ENCODE peak calls at places on chromosomes 12 and 14, in four cellular contexts. W, L, K and C are unnamed samples.

GRCh38 chr12:9244894-9245293 is 36.7 kb upstream of the PZP start:
- DNase-seq in L (peak), K (peak), W (no peak), C (no peak)

GRCh38 chr14:92646952-92647461 is 101.4 kb downstream of the LGMN start:
- DNase-seq in W (no peak), L (no peak), K (no peak), C (no peak)

GRCh38 chr14:77208266-77208978 is 26.8 kb downstream of the TMEM63C start:
- DNase-seq in L (no peak), K (peak), W (peak), C (peak)

GRCh38 chr12:103495783-103496456 is at the start of gene C12orf42:
- DNase-seq in K (no peak), W (peak), L (peak), C (peak)

GRCh38 chr14:58829594-58829993 is 191.8 kb downstream of the DACT1 start:
- DNase-seq in L (no peak), K (peak), W (no peak), C (no peak)

GRCh38 chr12:115776399-115776798 is 501.1 kb downstream of the MED13L start:
- DNase-seq in L (no peak), W (no peak), K (no peak), C (no peak)

GRCh38 chr12:127681151-127681754 is 585.7 kb upstream of the TMEM132C start:
- DNase-seq in W (no peak), K (no peak), L (no peak), C (no peak)

GRCh38 chr12:103401421-103401820 is 94.3 kb downstream of the C12orf42 start:
- DNase-seq in W (no peak), L (no peak), K (peak), C (no peak)

GRCh38 chr14:31243860-31244259 is 36.3 kb upstream of the HECTD1 start:
- DNase-seq in K (no peak), W (peak), L (no peak), C (no peak)

GRCh38 chr12:53103860-53104305 is 597 bp downstream of the SOAT2 start:
- DNase-seq in W (peak), L (peak), K (peak), C (peak)
- TF ChIP-seq FOXK2 in W (no peak), L (no peak), K (no peak), C (no peak)

GRCh38 chr12:48991247-48992050 is 7.7 kb downstream of the DDN start:
- DNase-seq in K (no peak), W (no peak), L (no peak), C (no peak)

GRCh38 chr12:48995061-48995879 is 3.9 kb downstream of the DDN start:
- DNase-seq in W (peak), L (no peak), K (peak), C (peak)

GRCh38 chr12:48996794-48997718 is 2.1 kb downstream of the DDN start:
- DNase-seq in L (no peak), W (peak), K (peak), C (peak)

GRCh38 chr12:48994224-48995060 is 4.7 kb downstream of the DDN start:
- DNase-seq in K (no peak), W (no peak), L (no peak), C (no peak)

DNA sequence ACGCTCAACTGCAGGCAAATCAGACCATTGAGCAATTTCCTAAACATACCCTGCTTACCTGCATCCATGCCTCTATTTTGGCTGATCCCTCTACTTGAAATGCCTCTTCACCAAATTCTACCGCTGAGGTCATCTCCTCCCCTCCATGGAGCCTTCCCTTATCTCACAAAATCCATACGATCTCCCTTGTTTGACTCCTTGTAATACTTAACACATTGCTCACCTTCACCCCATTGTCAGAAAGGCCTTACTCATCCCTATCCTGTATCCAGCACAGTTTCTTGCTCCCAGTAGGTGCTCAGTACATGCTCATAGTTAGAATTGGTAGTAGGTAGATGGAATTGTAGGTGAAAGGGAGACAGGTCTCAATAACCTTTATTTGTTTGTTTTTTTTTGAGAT is 5.4 kb downstream of the DDN start:
- DNase-seq in W (no peak), K (no peak), L (no peak), C (no peak)
- TF ChIP-seq TARDBP in W (no peak), K (no peak), L (no peak), C (no peak)

DNA sequence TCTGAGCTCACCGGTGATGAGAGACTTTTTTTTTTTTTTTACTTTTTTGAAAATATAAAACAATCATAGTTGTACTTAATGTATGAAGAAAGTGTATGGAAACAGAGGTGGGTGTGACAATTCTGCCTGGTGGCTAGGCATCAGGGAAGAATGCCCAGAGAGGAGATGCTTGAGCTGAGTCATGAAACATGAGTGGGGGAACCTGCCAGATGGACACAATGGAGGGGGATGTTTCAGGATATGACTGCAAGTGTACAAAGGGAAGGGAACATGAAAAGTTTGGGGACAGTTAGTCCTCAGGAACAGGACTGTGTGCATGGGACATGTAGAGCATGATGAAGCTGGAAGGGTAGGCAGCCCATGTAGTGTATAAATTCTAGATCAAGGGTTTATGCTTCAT is 274.2 kb upstream of the E2F7 start:
- DNase-seq in L (no peak), K (no peak), W (no peak), C (no peak)
- TF ChIP-seq FOXK2 in L (no peak), K (no peak), W (no peak), C (no peak)

GRCh38 chr12:51247523-51248206 is 9.0 kb downstream of the DAZAP2 start:
- DNase-seq in K (no peak), W (no peak), L (no peak), C (no peak)
- TF ChIP-seq TARDBP in K (no peak), W (no peak), L (no peak), C (no peak)

GRCh38 chr12:18747960-18748359 is 10.0 kb downstream of the CAPZA3 start:
- DNase-seq in K (no peak), W (no peak), L (no peak), C (no peak)
- TF ChIP-seq FOXK2 in K (no peak), W (no peak), L (no peak), C (no peak)

GRCh38 chr12:19287302-19287701 is 152.0 kb upstream of the AEBP2 start:
- DNase-seq in L (no peak), K (no peak), W (no peak), C (no peak)

GRCh38 chr12:19284658-19285057 is 154.6 kb upstream of the AEBP2 start:
- DNase-seq in W (no peak), K (no peak), L (no peak), C (no peak)

GRCh38 chr12:19285793-19286448 is 153.4 kb upstream of the AEBP2 start:
- DNase-seq in K (peak), W (no peak), L (no peak), C (no peak)

GRCh38 chr12:19288161-19288560 is 151.1 kb upstream of the AEBP2 start:
- DNase-seq in K (no peak), L (no peak), W (no peak), C (no peak)

GRCh38 chr12:19288603-19289244 is 150.6 kb upstream of the AEBP2 start:
- DNase-seq in L (no peak), K (peak), W (peak), C (peak)
- TF ChIP-seq TARDBP in L (no peak), K (no peak), W (no peak), C (no peak)

GRCh38 chr12:42812086-42812485 is 222.5 kb upstream of the PRICKLE1 start:
- DNase-seq in K (no peak), W (no peak), L (no peak), C (no peak)
- TF ChIP-seq FOXK2 in K (no peak), W (no peak), L (no peak), C (no peak)

GRCh38 chr12:64826234-64826633 is 1.8 kb downstream of the TBC1D30 start:
- DNase-seq in L (peak), K (no peak), W (peak), C (peak)
- TF ChIP-seq TARDBP in L (no peak), K (no peak), W (no peak), C (no peak)

GRCh38 chr14:61280526-61281185 is 482 bp downstream of the TMEM30B start:
- DNase-seq in K (no peak), L (no peak), W (no peak), C (no peak)
- TF ChIP-seq FOXK2 in K (no peak), L (no peak), W (no peak), C (no peak)

GRCh38 chr12:62299617-62300016 is 39.4 kb downstream of the USP15 start:
- DNase-seq in K (no peak), L (no peak), W (no peak), C (no peak)
- TF ChIP-seq TARDBP in K (no peak), L (no peak), W (no peak), C (no peak)